ENCODE peak calls at places on chromosome X, in four cellular contexts. One of them, this sample, is unnamed.

GRCh38 chrX:153735274-153735673 is 10.6 kb downstream of the ABCD1 start:
- DNase-seq in HepG2: no peak
- DNase-seq in body of pancreas: no peak
- DNase-seq in ovary: no peak
- DNase-seq in this sample: no peak

GRCh38 chrX:136497556-136498048 is at the start of gene HTATSF1:
- DNase-seq in ovary: no peak
- DNase-seq in HepG2: no peak
- DNase-seq in body of pancreas: no peak
- DNase-seq in this sample: no peak

GRCh38 chrX:68941385-68941952 is 112.6 kb downstream of the EFNB1 start:
- DNase-seq in HepG2: no peak
- DNase-seq in body of pancreas: no peak
- DNase-seq in ovary: no peak
- DNase-seq in this sample: no peak

GRCh38 chrX:30751497-30751896 is 98.3 kb downstream of the GK start:
- DNase-seq in body of pancreas: no peak
- DNase-seq in HepG2: no peak
- DNase-seq in ovary: no peak
- DNase-seq in this sample: no peak

GRCh38 chrX:153381684-153382532 is 19.2 kb downstream of the PNMA6E start:
- DNase-seq in ovary: peak
- DNase-seq in HepG2: peak
- DNase-seq in body of pancreas: peak
- DNase-seq in this sample: peak

GRCh38 chrX:110684653-110685052 is 111.0 kb downstream of the CHRDL1 start:
- DNase-seq in HepG2: no peak
- DNase-seq in ovary: no peak
- DNase-seq in body of pancreas: no peak
- DNase-seq in this sample: no peak

GRCh38 chrX:50402886-50403285 is 67.7 kb downstream of the DGKK start:
- DNase-seq in ovary: no peak
- DNase-seq in HepG2: no peak
- DNase-seq in body of pancreas: no peak
- DNase-seq in this sample: no peak

GRCh38 chrX:150253946-150254615 is 109.0 kb upstream of the MAMLD1 start:
- DNase-seq in HepG2: no peak
- DNase-seq in ovary: no peak
- DNase-seq in body of pancreas: no peak
- DNase-seq in this sample: no peak

GRCh38 chrX:4579480-4579879 is 866.0 kb upstream of the PRKX start:
- DNase-seq in HepG2: no peak
- DNase-seq in ovary: no peak
- DNase-seq in body of pancreas: no peak
- DNase-seq in this sample: no peak

GRCh38 chrX:136586386-136586785 is 54.4 kb downstream of the VGLL1 start:
- DNase-seq in HepG2: no peak
- DNase-seq in ovary: no peak
- DNase-seq in body of pancreas: no peak
- DNase-seq in this sample: no peak

GRCh38 chrX:149916745-149917392 is 12.5 kb upstream of the HSFX4 start:
- DNase-seq in body of pancreas: no peak
- DNase-seq in HepG2: no peak
- DNase-seq in ovary: no peak
- DNase-seq in this sample: no peak

GRCh38 chrX:74551934-74552333 is 62.5 kb downstream of the RLIM start:
- DNase-seq in body of pancreas: no peak
- DNase-seq in HepG2: no peak
- DNase-seq in ovary: no peak
- DNase-seq in this sample: no peak

GRCh38 chrX:39356119-39356807 is 555.0 kb downstream of the MID1IP1 start:
- DNase-seq in body of pancreas: no peak
- DNase-seq in ovary: no peak
- DNase-seq in HepG2: no peak
- DNase-seq in this sample: no peak

GRCh38 chrX:16772460-16772859 is 13.8 kb upstream of the TXLNG start:
- DNase-seq in HepG2: peak
- DNase-seq in ovary: no peak
- DNase-seq in body of pancreas: no peak
- DNase-seq in this sample: no peak

GRCh38 chrX:1239681-1240142 is 27.3 kb upstream of the CRLF2 start:
- DNase-seq in body of pancreas: peak
- DNase-seq in ovary: no peak
- DNase-seq in HepG2: no peak
- DNase-seq in this sample: no peak

GRCh38 chrX:41666251-41666650 is 22.5 kb upstream of the GPR34 start:
- DNase-seq in HepG2: no peak
- DNase-seq in body of pancreas: no peak
- DNase-seq in ovary: no peak
- DNase-seq in this sample: peak

DNA sequence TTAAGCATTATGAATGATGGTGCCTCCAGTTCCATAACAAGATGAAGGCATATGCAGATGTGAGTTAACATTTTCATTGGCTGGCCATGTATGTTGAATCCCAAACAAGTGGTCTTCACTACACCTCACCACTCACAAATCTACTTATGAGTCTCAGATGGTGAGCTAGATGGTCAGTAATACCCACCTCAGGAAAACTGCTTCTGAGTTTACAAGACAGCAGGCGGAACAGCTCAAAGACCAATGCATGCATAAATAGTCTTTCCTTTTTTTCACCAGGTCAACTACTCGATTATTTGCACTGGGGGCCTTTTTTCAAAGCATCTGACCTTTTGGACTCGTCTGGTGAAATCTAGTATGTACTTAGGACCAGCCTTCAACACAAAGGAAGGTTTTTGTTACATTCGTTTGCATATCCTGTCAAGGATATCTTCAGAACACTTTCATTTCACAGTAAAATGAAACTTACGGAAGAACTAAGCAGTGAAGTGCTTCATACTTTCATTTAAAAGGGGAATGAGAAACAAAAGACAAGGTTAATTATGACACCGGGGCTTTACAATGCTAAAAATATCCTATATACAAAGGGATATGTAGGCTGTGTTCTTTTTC is 23.1 kb upstream of the TLR7 start:
- DNase-seq in HepG2: peak
- DNase-seq in body of pancreas: no peak
- DNase-seq in ovary: no peak
- DNase-seq in this sample: no peak
- TF ChIP-seq POLR2A in HepG2: peak
- TF ChIP-seq POLR2A in body of pancreas: no peak
- TF ChIP-seq POLR2A in ovary: no peak
- TF ChIP-seq POLR2A in this sample: no peak

DNA sequence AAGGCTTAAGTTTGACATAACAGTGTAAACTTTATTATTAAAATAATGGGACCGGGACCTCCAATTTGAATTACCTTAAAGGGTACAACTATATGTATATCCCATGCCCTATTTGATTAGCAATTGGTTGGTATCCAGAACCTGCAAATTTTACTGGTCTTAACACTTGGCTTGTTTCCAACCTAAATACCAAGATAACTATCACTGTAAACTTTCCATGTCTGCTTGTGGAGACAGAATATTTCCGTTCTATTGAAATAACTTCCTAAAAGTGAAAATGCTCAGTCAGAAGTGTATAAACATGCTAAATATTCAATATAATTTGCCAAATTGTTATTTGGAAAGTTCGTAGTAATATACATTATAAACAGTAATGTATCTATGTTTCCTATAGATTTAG is 154.0 kb downstream of the TMEM47 start:
- DNase-seq in body of pancreas: no peak
- DNase-seq in HepG2: no peak
- DNase-seq in ovary: no peak
- DNase-seq in this sample: no peak
- TF ChIP-seq POLR2A in body of pancreas: no peak
- TF ChIP-seq POLR2A in HepG2: no peak
- TF ChIP-seq POLR2A in ovary: no peak
- TF ChIP-seq POLR2A in this sample: no peak

GRCh38 chrX:103687696-103688191 is 1.2 kb upstream of the MORF4L2 start:
- DNase-seq in HepG2: peak
- DNase-seq in body of pancreas: peak
- DNase-seq in ovary: peak
- DNase-seq in this sample: peak
- TF ChIP-seq POLR2A in HepG2: peak
- TF ChIP-seq POLR2A in body of pancreas: peak
- TF ChIP-seq POLR2A in ovary: peak
- TF ChIP-seq POLR2A in this sample: no peak

DNA sequence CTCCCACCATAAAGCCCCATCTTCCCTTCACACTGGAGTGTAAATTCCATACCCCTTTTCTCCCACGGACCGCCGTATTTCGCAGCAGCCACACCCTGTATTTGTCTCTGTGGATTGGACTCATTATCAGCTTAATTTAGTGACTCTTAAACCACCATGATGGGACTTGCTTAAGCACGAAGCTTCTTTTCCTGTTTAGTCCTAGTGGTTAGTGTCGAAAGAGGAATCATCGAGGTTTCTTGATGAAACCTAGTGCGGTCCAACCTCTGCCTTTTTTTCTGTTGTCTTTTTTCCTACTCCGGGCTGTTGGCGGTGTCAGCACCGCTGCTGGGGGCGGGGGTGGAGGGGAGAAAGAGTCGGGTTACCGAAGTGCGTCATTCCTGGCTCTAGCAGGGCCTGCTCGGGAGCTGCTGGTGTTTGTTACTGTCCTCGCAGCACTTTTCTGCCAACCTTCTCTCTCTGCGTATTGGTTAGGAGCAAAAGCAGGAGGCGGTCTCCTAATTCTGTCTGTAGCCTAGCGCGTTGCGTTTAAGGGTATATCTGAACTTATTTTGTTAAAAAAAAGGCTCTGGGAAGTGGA is 1.4 kb downstream of the STAG2 start:
- DNase-seq in ovary: peak
- DNase-seq in body of pancreas: peak
- DNase-seq in HepG2: peak
- DNase-seq in this sample: peak
- TF ChIP-seq POLR2A in ovary: peak
- TF ChIP-seq POLR2A in body of pancreas: peak
- TF ChIP-seq POLR2A in HepG2: no peak
- TF ChIP-seq POLR2A in this sample: peak